ENCODE peak calls at places on chromosomes 2 and 18, in seven cellular contexts. P is esophagus squamous epithelium, I is lower leg skin, D is uterus, T is endothelial cell of umbilical vein, V is A549, G is thyroid gland. E is an unnamed sample.

GRCh38 chr2:229731916-229732315 is 17.6 kb upstream of the DNER start:
- DNase-seq in G (no peak), D (no peak), V (no peak), P (no peak), I (no peak), T (no peak), E (no peak)

GRCh38 chr2:238320648-238321281 is 447 bp downstream of the TRAF3IP1 start:
- DNase-seq in T (no peak), V (no peak), G (peak), D (no peak), P (no peak), I (peak), E (no peak)

GRCh38 chr2:202510911-202511310 is 123.9 kb upstream of the FAM117B start:
- DNase-seq in G (no peak), V (no peak), D (no peak), T (no peak), P (no peak), I (no peak), E (no peak)

GRCh38 chr2:172232638-172233253 is 130.0 kb upstream of the DLX2 start:
- DNase-seq in P (no peak), T (no peak), I (no peak), D (no peak), G (no peak), V (no peak), E (no peak)

GRCh38 chr2:86066915-86067314 is 38.8 kb downstream of the POLR1A start:
- DNase-seq in G (no peak), V (no peak), I (no peak), P (no peak), T (no peak), D (no peak), E (no peak)

GRCh38 chr2:203580846-203581245 is 45.7 kb upstream of the RAPH1 start:
- DNase-seq in T (no peak), V (no peak), I (no peak), P (no peak), D (no peak), G (no peak), E (no peak)

GRCh38 chr2:173982918-173983317 is 17.7 kb upstream of the SP3 start:
- DNase-seq in G (peak), V (peak), P (no peak), T (peak), I (no peak), D (peak), E (no peak)

GRCh38 chr2:147660680-147661079 is 184.1 kb upstream of the ACVR2A start:
- DNase-seq in T (no peak), P (no peak), V (no peak), I (no peak), D (no peak), G (no peak), E (no peak)

GRCh38 chr18:13620206-13620672 is 106.1 kb downstream of the FAM210A start:
- DNase-seq in V (no peak), D (no peak), T (no peak), I (no peak), G (no peak), P (no peak), E (peak)

GRCh38 chr18:59024829-59025228 is 114.9 kb upstream of the SEC11C start:
- DNase-seq in V (no peak), T (no peak), G (no peak), I (peak), P (no peak), D (no peak), E (no peak)

GRCh38 chr18:27501651-27502050 is 316.5 kb upstream of the CHST9 start:
- DNase-seq in G (no peak), I (no peak), V (no peak), D (no peak), P (no peak), T (no peak), E (no peak)

GRCh38 chr2:1742300-1742679 is 2.0 kb downstream of the PXDN start:
- DNase-seq in D (no peak), T (no peak), I (no peak), G (no peak), V (no peak), P (no peak), E (no peak)

GRCh38 chr2:1741851-1742250 is 2.5 kb downstream of the PXDN start:
- DNase-seq in G (no peak), P (no peak), V (no peak), D (no peak), T (no peak), I (peak), E (peak)

GRCh38 chr2:1743396-1744150 is 742 bp downstream of the PXDN start:
- DNase-seq in I (peak), V (no peak), T (peak), D (peak), P (no peak), G (no peak), E (peak)

GRCh38 chr2:1744151-1744445 is 217 bp downstream of the PXDN start:
- DNase-seq in G (no peak), D (no peak), P (no peak), V (peak), I (peak), T (peak), E (peak)

DNA sequence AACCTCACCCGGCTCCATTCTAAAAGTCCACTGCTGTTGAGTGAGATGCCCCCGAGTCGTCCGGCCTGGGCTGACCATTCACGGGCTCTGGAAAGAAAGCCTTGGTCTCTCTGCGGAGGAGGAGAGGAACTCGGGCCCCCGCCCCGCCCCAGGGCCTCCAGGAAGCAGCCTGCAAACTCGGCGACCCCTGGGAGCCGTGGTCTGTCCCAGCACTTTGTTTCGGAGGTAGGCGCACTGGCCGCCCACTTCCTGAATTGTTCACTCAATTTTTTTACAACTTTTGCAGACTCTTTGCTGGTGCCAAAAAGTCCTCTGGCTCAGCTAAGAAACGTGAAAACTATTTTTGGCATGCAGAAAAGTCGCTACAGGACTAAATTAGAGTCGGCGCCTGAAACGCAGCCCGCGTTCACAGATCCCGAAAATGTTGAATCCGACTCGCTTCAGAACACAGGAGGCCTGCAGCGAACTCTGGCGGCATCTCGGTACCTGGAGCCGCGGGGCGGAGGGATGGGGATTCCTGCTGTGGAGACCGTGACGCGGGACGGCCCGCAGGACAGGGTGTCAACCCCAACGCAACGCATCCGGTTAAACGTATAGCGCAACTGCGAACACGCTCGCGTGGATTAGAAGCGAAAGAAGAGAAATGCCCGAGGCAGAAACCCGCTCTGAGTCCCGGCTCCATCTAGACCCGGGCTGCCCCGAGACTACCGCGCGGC is 1.5 kb downstream of the PXDN start:
- DNase-seq in P (no peak), V (peak), G (peak), D (peak), T (peak), I (peak), E (peak)
- TF ChIP-seq POLR2A in P (no peak), V (no peak), G (no peak), D (no peak), T (peak), I (no peak), E (no peak)

GRCh38 chr18:77401173-77401572 is 151.5 kb downstream of the GALR1 start:
- DNase-seq in V (no peak), I (no peak), P (no peak), D (no peak), T (no peak), G (no peak), E (no peak)
- H3K4me3 ChIP-seq in V (no peak), I (no peak), P (no peak), D (no peak), T (no peak), G (no peak), E (no peak)

GRCh38 chr2:37323770-37324535 is 680 bp downstream of the PRKD3 start:
- DNase-seq in V (peak), D (peak), T (peak), I (peak), P (no peak), G (peak), E (peak)
- TF ChIP-seq POLR2A in V (no peak), D (no peak), T (no peak), I (no peak), P (no peak), G (peak), E (no peak)

DNA sequence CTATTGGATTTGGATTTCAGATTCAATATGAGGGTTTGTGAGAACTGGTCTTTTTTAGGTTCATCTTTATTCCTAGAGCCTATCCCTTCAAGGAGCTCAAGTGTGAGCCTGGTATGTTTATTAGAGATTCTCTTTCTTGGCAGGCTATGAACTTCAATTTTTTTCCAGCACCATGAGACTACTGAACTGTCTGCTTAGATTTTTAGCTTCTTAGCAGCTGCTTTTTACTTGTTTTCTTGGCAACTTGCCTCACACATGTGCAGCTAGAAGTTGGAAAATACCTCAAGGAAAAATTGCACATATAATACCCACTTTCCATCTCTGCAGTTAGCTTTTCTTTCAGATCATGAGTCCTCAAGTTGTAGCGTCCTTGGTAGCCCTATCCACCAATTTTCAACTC is 302.0 kb downstream of the HRH4 start:
- DNase-seq in V (no peak), T (no peak), D (no peak), G (no peak), I (no peak), P (no peak), E (no peak)
- H3K4me3 ChIP-seq in V (no peak), T (no peak), D (no peak), G (no peak), I (no peak), P (no peak), E (no peak)

DNA sequence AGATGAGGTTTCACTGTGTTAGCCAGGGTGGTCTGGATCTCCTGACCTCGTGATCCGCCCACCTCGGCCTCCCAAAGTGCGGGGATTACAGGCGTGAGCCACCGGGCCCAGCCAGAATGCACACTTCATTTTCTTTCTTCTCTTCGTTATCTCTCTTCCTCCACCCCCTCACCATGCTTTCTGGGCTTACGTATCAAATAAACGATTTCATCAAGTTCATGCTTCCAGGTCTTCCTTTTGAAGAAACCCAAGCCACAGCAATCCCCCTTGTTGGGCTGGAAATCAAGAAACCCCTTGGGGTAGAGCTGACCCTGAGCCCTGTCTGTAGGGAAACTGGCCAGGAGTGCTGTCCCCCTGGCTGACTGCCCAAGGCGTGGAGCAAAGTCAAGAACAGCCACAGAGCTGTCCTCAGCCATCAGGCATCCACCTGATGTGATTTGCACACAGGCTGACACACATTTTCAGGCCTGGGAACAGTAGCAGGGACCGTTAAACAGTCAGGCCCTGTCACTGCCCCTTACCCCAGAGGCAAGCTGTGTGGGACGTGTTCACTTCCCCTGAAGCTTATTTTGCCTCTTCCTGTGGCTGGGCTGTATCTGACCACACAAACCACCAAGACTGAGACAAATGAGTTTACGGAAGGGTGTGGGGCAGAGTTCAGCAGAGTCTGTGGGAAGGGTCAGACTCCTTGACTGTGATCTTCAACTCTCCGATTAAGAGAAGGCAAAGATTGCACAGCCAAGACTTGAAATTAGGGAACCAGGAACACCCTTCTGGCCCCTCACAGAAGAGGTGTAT is 15.1 kb upstream of the NMUR1 start:
- DNase-seq in V (no peak), T (peak), D (no peak), G (no peak), P (no peak), I (peak), E (peak)
- TF ChIP-seq POLR2A in V (no peak), T (no peak), D (no peak), G (no peak), P (no peak), I (no peak), E (no peak)

GRCh38 chr2:235496239-235496621 is 2.4 kb downstream of the AGAP1 start:
- DNase-seq in G (no peak), I (no peak), P (no peak), T (no peak), V (peak), D (no peak), E (no peak)

GRCh38 chr2:235494716-235495372 is 1.0 kb downstream of the AGAP1 start:
- DNase-seq in I (no peak), P (no peak), V (peak), G (peak), T (peak), D (peak), E (no peak)

GRCh38 chr2:235493775-235494715 is at the start of gene AGAP1:
- DNase-seq in G (peak), I (peak), P (no peak), T (peak), D (peak), V (peak), E (peak)

GRCh38 chr2:235497096-235497495 is 3.3 kb downstream of the AGAP1 start:
- DNase-seq in I (no peak), D (no peak), P (no peak), V (no peak), G (no peak), T (no peak), E (no peak)

DNA sequence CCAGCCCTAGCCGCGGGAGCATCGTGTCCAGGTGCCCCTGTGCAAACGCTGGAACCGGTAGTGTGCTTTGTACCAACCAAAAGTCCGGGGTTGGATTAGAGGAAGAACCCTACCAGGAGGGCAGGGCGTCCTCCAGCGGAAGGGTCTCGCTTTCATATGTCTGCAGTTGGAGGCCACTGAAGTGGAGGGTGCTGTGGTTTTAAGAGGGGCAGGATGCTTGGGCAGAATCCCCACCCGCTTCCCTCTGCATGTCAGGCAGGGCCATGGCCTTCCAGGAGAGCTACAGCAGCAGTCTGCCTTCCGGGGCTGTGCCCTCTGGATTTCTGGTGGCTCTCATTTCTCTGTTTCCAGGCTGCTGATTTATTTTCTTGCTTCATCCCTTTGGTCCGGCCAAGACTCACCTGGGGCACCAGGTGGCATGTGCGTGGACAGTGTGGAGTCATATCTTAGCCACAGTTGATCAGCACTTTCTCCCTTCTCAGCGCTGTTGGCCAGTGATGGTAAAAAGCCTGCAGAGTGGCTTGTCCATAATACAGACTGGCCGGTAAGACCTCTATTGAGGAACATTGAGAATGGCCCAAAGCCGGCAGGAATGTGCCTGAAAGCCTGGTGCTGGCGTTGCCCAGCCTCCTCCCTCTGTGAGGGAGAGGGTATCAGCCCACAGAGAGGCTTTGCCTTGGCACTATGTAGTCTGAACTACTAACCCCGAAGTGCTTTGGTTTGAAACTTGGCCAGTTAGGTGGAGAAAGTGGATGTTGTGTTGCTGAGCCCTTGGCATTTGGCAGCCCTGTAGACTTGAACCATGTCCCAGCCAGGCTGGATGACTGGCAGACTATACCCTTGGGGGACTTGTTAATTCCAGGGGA is 1.8 kb downstream of the AGAP1 start:
- DNase-seq in T (peak), I (no peak), D (no peak), P (no peak), V (no peak), G (peak), E (no peak)
- H3K4me3 ChIP-seq in T (peak), I (no peak), D (peak), P (peak), V (peak), G (peak), E (peak)

DNA sequence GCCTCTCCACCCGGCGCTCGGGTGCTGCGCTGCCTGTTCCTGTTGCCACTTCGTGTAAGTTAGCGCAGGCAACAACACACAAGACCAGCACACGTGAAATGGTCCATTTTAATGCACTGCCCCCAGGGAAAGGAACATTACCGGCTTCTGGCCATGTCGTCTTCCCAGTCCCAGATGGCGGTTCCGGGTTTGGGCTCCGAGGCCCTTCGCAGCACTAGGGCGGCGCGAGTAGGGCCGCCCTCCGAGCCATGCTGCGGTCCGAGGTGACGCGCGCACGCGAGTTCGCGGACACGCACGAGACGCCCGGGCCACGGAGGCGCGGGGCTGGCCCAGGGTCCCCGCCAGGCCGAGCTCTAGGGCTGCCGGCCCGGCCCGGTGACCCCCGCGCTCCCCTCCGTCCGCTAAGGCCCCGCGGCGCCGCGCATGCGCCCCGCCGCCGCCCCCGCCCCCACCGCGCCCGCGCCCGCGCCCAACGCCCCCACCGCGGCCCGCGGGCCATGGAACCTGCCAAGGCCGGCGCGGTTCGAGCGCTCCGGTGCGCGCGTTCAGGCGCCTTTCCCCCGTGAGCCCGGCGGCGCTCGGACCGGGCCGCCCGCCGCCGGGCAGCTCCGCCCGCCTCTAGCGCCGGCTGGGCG is 365 bp upstream of the ZNF236 start:
- DNase-seq in V (peak), I (peak), P (no peak), T (peak), D (peak), G (peak), E (peak)
- TF ChIP-seq POLR2A in V (peak), I (no peak), P (peak), T (no peak), D (no peak), G (peak), E (no peak)

E was measured in spleen.